ENCODE peak calls at places on chromosome 10, in seven cellular contexts. One of them, this sample, is unnamed.

GRCh38 chr10:17616403-17617030 is 657 bp downstream of the HACD1 start:
- DNase-seq in NCI-H2081: peak
- DNase-seq in body of pancreas: peak
- DNase-seq in foreskin melanocyte: peak
- DNase-seq in activated CD4-positive, alpha-beta T cell treated with anti-CD3 and anti-CD28 coated beads, Interleukin-2, amount 10 ng/mL, durations not matched to agents 24 days and 14 days: peak
- DNase-seq in NCI-H345: no peak
- DNase-seq in activated naive CD4-positive, alpha-beta T cell treated with Interleukin-2 at 50 U/mL for 16 hours: peak
- DNase-seq in this sample: peak

GRCh38 chr10:12503311-12503710 is 154.0 kb downstream of the CAMK1D start:
- DNase-seq in NCI-H2081: no peak
- DNase-seq in body of pancreas: no peak
- DNase-seq in foreskin melanocyte: no peak
- DNase-seq in activated CD4-positive, alpha-beta T cell treated with anti-CD3 and anti-CD28 coated beads, Interleukin-2, amount 10 ng/mL, durations not matched to agents 24 days and 14 days: no peak
- DNase-seq in NCI-H345: peak
- DNase-seq in activated naive CD4-positive, alpha-beta T cell treated with Interleukin-2 at 50 U/mL for 16 hours: no peak
- DNase-seq in this sample: no peak

GRCh38 chr10:60382946-60383681 is 6.6 kb downstream of the ANK3 start:
- DNase-seq in NCI-H2081: no peak
- DNase-seq in body of pancreas: no peak
- DNase-seq in foreskin melanocyte: no peak
- DNase-seq in activated CD4-positive, alpha-beta T cell treated with anti-CD3 and anti-CD28 coated beads, Interleukin-2, amount 10 ng/mL, durations not matched to agents 24 days and 14 days: no peak
- DNase-seq in NCI-H345: no peak
- DNase-seq in activated naive CD4-positive, alpha-beta T cell treated with Interleukin-2 at 50 U/mL for 16 hours: no peak
- DNase-seq in this sample: peak

GRCh38 chr10:125003146-125003900 is 61.4 kb downstream of the ZRANB1 start:
- DNase-seq in NCI-H2081: no peak
- DNase-seq in body of pancreas: peak
- DNase-seq in foreskin melanocyte: no peak
- DNase-seq in activated CD4-positive, alpha-beta T cell treated with anti-CD3 and anti-CD28 coated beads, Interleukin-2, amount 10 ng/mL, durations not matched to agents 24 days and 14 days: no peak
- DNase-seq in NCI-H345: no peak
- DNase-seq in activated naive CD4-positive, alpha-beta T cell treated with Interleukin-2 at 50 U/mL for 16 hours: no peak
- DNase-seq in this sample: no peak

GRCh38 chr10:107232013-107232412 is 67.5 kb upstream of the SORCS1 start:
- DNase-seq in NCI-H2081: no peak
- DNase-seq in body of pancreas: no peak
- DNase-seq in foreskin melanocyte: peak
- DNase-seq in activated CD4-positive, alpha-beta T cell treated with anti-CD3 and anti-CD28 coated beads, Interleukin-2, amount 10 ng/mL, durations not matched to agents 24 days and 14 days: no peak
- DNase-seq in NCI-H345: no peak
- DNase-seq in activated naive CD4-positive, alpha-beta T cell treated with Interleukin-2 at 50 U/mL for 16 hours: no peak
- DNase-seq in this sample: peak

GRCh38 chr10:1119027-1119426 is 62.8 kb downstream of the WDR37 start:
- DNase-seq in NCI-H2081: no peak
- DNase-seq in body of pancreas: no peak
- DNase-seq in foreskin melanocyte: no peak
- DNase-seq in activated CD4-positive, alpha-beta T cell treated with anti-CD3 and anti-CD28 coated beads, Interleukin-2, amount 10 ng/mL, durations not matched to agents 24 days and 14 days: no peak
- DNase-seq in NCI-H345: no peak
- DNase-seq in activated naive CD4-positive, alpha-beta T cell treated with Interleukin-2 at 50 U/mL for 16 hours: no peak
- DNase-seq in this sample: no peak

GRCh38 chr10:60594476-60595051 is 183.7 kb upstream of the CDK1 start:
- DNase-seq in NCI-H2081: no peak
- DNase-seq in body of pancreas: no peak
- DNase-seq in foreskin melanocyte: no peak
- DNase-seq in activated CD4-positive, alpha-beta T cell treated with anti-CD3 and anti-CD28 coated beads, Interleukin-2, amount 10 ng/mL, durations not matched to agents 24 days and 14 days: no peak
- DNase-seq in NCI-H345: no peak
- DNase-seq in activated naive CD4-positive, alpha-beta T cell treated with Interleukin-2 at 50 U/mL for 16 hours: no peak
- DNase-seq in this sample: no peak

GRCh38 chr10:80662429-80663211 is 124.9 kb downstream of the SH2D4B start:
- DNase-seq in NCI-H2081: peak
- DNase-seq in body of pancreas: peak
- DNase-seq in foreskin melanocyte: peak
- DNase-seq in activated CD4-positive, alpha-beta T cell treated with anti-CD3 and anti-CD28 coated beads, Interleukin-2, amount 10 ng/mL, durations not matched to agents 24 days and 14 days: peak
- DNase-seq in NCI-H345: peak
- DNase-seq in activated naive CD4-positive, alpha-beta T cell treated with Interleukin-2 at 50 U/mL for 16 hours: peak
- DNase-seq in this sample: peak

GRCh38 chr10:50244201-50244600 is 7.1 kb downstream of the ASAH2 start:
- DNase-seq in NCI-H2081: no peak
- DNase-seq in body of pancreas: no peak
- DNase-seq in foreskin melanocyte: no peak
- DNase-seq in activated CD4-positive, alpha-beta T cell treated with anti-CD3 and anti-CD28 coated beads, Interleukin-2, amount 10 ng/mL, durations not matched to agents 24 days and 14 days: no peak
- DNase-seq in NCI-H345: no peak
- DNase-seq in activated naive CD4-positive, alpha-beta T cell treated with Interleukin-2 at 50 U/mL for 16 hours: no peak
- DNase-seq in this sample: no peak

GRCh38 chr10:75399461-75400162 is 2.0 kb downstream of the ZNF503 start:
- DNase-seq in NCI-H2081: peak
- DNase-seq in body of pancreas: peak
- DNase-seq in foreskin melanocyte: peak
- DNase-seq in activated CD4-positive, alpha-beta T cell treated with anti-CD3 and anti-CD28 coated beads, Interleukin-2, amount 10 ng/mL, durations not matched to agents 24 days and 14 days: peak
- DNase-seq in NCI-H345: peak
- DNase-seq in activated naive CD4-positive, alpha-beta T cell treated with Interleukin-2 at 50 U/mL for 16 hours: peak
- DNase-seq in this sample: peak

GRCh38 chr10:49550563-49550962 is 11.6 kb upstream of the ERCC6 start:
- DNase-seq in NCI-H2081: no peak
- DNase-seq in body of pancreas: no peak
- DNase-seq in foreskin melanocyte: peak
- DNase-seq in activated CD4-positive, alpha-beta T cell treated with anti-CD3 and anti-CD28 coated beads, Interleukin-2, amount 10 ng/mL, durations not matched to agents 24 days and 14 days: no peak
- DNase-seq in NCI-H345: no peak
- DNase-seq in activated naive CD4-positive, alpha-beta T cell treated with Interleukin-2 at 50 U/mL for 16 hours: no peak
- DNase-seq in this sample: peak

GRCh38 chr10:34078017-34078416 is 737.1 kb downstream of the PARD3 start:
- DNase-seq in NCI-H2081: no peak
- DNase-seq in body of pancreas: no peak
- DNase-seq in foreskin melanocyte: no peak
- DNase-seq in activated CD4-positive, alpha-beta T cell treated with anti-CD3 and anti-CD28 coated beads, Interleukin-2, amount 10 ng/mL, durations not matched to agents 24 days and 14 days: no peak
- DNase-seq in NCI-H345: no peak
- DNase-seq in activated naive CD4-positive, alpha-beta T cell treated with Interleukin-2 at 50 U/mL for 16 hours: no peak
- DNase-seq in this sample: no peak

GRCh38 chr10:118017850-118018249 is 28.9 kb downstream of the RAB11FIP2 start:
- DNase-seq in NCI-H2081: no peak
- DNase-seq in body of pancreas: no peak
- DNase-seq in foreskin melanocyte: no peak
- DNase-seq in activated CD4-positive, alpha-beta T cell treated with anti-CD3 and anti-CD28 coated beads, Interleukin-2, amount 10 ng/mL, durations not matched to agents 24 days and 14 days: no peak
- DNase-seq in NCI-H345: no peak
- DNase-seq in activated naive CD4-positive, alpha-beta T cell treated with Interleukin-2 at 50 U/mL for 16 hours: no peak
- DNase-seq in this sample: no peak

GRCh38 chr10:18976681-18977251 is 71.8 kb upstream of the MALRD1 start:
- DNase-seq in NCI-H2081: no peak
- DNase-seq in body of pancreas: no peak
- DNase-seq in foreskin melanocyte: no peak
- DNase-seq in activated CD4-positive, alpha-beta T cell treated with anti-CD3 and anti-CD28 coated beads, Interleukin-2, amount 10 ng/mL, durations not matched to agents 24 days and 14 days: no peak
- DNase-seq in NCI-H345: no peak
- DNase-seq in activated naive CD4-positive, alpha-beta T cell treated with Interleukin-2 at 50 U/mL for 16 hours: no peak
- DNase-seq in this sample: no peak

GRCh38 chr10:93072225-93072712 is 1.4 kb upstream of the CYP26A1 start:
- DNase-seq in NCI-H2081: peak
- DNase-seq in body of pancreas: no peak
- DNase-seq in foreskin melanocyte: no peak
- DNase-seq in activated CD4-positive, alpha-beta T cell treated with anti-CD3 and anti-CD28 coated beads, Interleukin-2, amount 10 ng/mL, durations not matched to agents 24 days and 14 days: no peak
- DNase-seq in NCI-H345: peak
- DNase-seq in activated naive CD4-positive, alpha-beta T cell treated with Interleukin-2 at 50 U/mL for 16 hours: no peak
- DNase-seq in this sample: no peak

GRCh38 chr10:24912214-24912613 is 40.2 kb downstream of the PRTFDC1 start:
- DNase-seq in NCI-H2081: no peak
- DNase-seq in body of pancreas: no peak
- DNase-seq in foreskin melanocyte: no peak
- DNase-seq in activated CD4-positive, alpha-beta T cell treated with anti-CD3 and anti-CD28 coated beads, Interleukin-2, amount 10 ng/mL, durations not matched to agents 24 days and 14 days: peak
- DNase-seq in NCI-H345: no peak
- DNase-seq in activated naive CD4-positive, alpha-beta T cell treated with Interleukin-2 at 50 U/mL for 16 hours: no peak
- DNase-seq in this sample: no peak

GRCh38 chr10:53006663-53007610 is 234.4 kb upstream of the MBL2 start:
- DNase-seq in NCI-H2081: no peak
- DNase-seq in body of pancreas: no peak
- DNase-seq in foreskin melanocyte: no peak
- DNase-seq in activated CD4-positive, alpha-beta T cell treated with anti-CD3 and anti-CD28 coated beads, Interleukin-2, amount 10 ng/mL, durations not matched to agents 24 days and 14 days: no peak
- DNase-seq in NCI-H345: peak
- DNase-seq in activated naive CD4-positive, alpha-beta T cell treated with Interleukin-2 at 50 U/mL for 16 hours: no peak
- DNase-seq in this sample: no peak

GRCh38 chr10:103227416-103227815 is 18.3 kb upstream of the RPEL1 start:
- DNase-seq in NCI-H2081: no peak
- DNase-seq in body of pancreas: no peak
- DNase-seq in foreskin melanocyte: no peak
- DNase-seq in activated CD4-positive, alpha-beta T cell treated with anti-CD3 and anti-CD28 coated beads, Interleukin-2, amount 10 ng/mL, durations not matched to agents 24 days and 14 days: no peak
- DNase-seq in NCI-H345: no peak
- DNase-seq in activated naive CD4-positive, alpha-beta T cell treated with Interleukin-2 at 50 U/mL for 16 hours: no peak
- DNase-seq in this sample: peak

GRCh38 chr10:119680050-119680449 is 28.9 kb downstream of the BAG3 start:
- DNase-seq in NCI-H2081: no peak
- DNase-seq in body of pancreas: no peak
- DNase-seq in foreskin melanocyte: no peak
- DNase-seq in activated CD4-positive, alpha-beta T cell treated with anti-CD3 and anti-CD28 coated beads, Interleukin-2, amount 10 ng/mL, durations not matched to agents 24 days and 14 days: no peak
- DNase-seq in NCI-H345: no peak
- DNase-seq in activated naive CD4-positive, alpha-beta T cell treated with Interleukin-2 at 50 U/mL for 16 hours: no peak
- DNase-seq in this sample: peak

GRCh38 chr10:51926336-51926735 is 226.9 kb upstream of the CSTF2T start:
- DNase-seq in NCI-H2081: no peak
- DNase-seq in body of pancreas: no peak
- DNase-seq in foreskin melanocyte: no peak
- DNase-seq in activated CD4-positive, alpha-beta T cell treated with anti-CD3 and anti-CD28 coated beads, Interleukin-2, amount 10 ng/mL, durations not matched to agents 24 days and 14 days: no peak
- DNase-seq in NCI-H345: no peak
- DNase-seq in activated naive CD4-positive, alpha-beta T cell treated with Interleukin-2 at 50 U/mL for 16 hours: no peak
- DNase-seq in this sample: no peak

GRCh38 chr10:112872728-112873127 is 77.3 kb upstream of the TCF7L2 start:
- DNase-seq in NCI-H2081: no peak
- DNase-seq in body of pancreas: no peak
- DNase-seq in foreskin melanocyte: no peak
- DNase-seq in activated CD4-positive, alpha-beta T cell treated with anti-CD3 and anti-CD28 coated beads, Interleukin-2, amount 10 ng/mL, durations not matched to agents 24 days and 14 days: no peak
- DNase-seq in NCI-H345: no peak
- DNase-seq in activated naive CD4-positive, alpha-beta T cell treated with Interleukin-2 at 50 U/mL for 16 hours: no peak
- DNase-seq in this sample: no peak

GRCh38 chr10:43453266-43453831 is 16.4 kb downstream of the ZNF487 start:
- DNase-seq in NCI-H2081: no peak
- DNase-seq in body of pancreas: no peak
- DNase-seq in foreskin melanocyte: no peak
- DNase-seq in activated CD4-positive, alpha-beta T cell treated with anti-CD3 and anti-CD28 coated beads, Interleukin-2, amount 10 ng/mL, durations not matched to agents 24 days and 14 days: no peak
- DNase-seq in NCI-H345: no peak
- DNase-seq in activated naive CD4-positive, alpha-beta T cell treated with Interleukin-2 at 50 U/mL for 16 hours: no peak
- DNase-seq in this sample: no peak

GRCh38 chr10:99872367-99873162 is 90.1 kb downstream of the ABCC2 start:
- DNase-seq in NCI-H2081: no peak
- DNase-seq in body of pancreas: no peak
- DNase-seq in foreskin melanocyte: no peak
- DNase-seq in activated CD4-positive, alpha-beta T cell treated with anti-CD3 and anti-CD28 coated beads, Interleukin-2, amount 10 ng/mL, durations not matched to agents 24 days and 14 days: no peak
- DNase-seq in NCI-H345: no peak
- DNase-seq in activated naive CD4-positive, alpha-beta T cell treated with Interleukin-2 at 50 U/mL for 16 hours: no peak
- DNase-seq in this sample: peak

GRCh38 chr10:22103701-22104100 is 100.2 kb upstream of the DNAJC1 start:
- DNase-seq in NCI-H2081: no peak
- DNase-seq in body of pancreas: no peak
- DNase-seq in foreskin melanocyte: no peak
- DNase-seq in activated CD4-positive, alpha-beta T cell treated with anti-CD3 and anti-CD28 coated beads, Interleukin-2, amount 10 ng/mL, durations not matched to agents 24 days and 14 days: no peak
- DNase-seq in NCI-H345: no peak
- DNase-seq in activated naive CD4-positive, alpha-beta T cell treated with Interleukin-2 at 50 U/mL for 16 hours: no peak
- DNase-seq in this sample: peak

GRCh38 chr10:117005454-117006055 is 568 bp upstream of the SHTN1 start:
- DNase-seq in NCI-H2081: peak
- DNase-seq in body of pancreas: no peak
- DNase-seq in foreskin melanocyte: no peak
- DNase-seq in activated CD4-positive, alpha-beta T cell treated with anti-CD3 and anti-CD28 coated beads, Interleukin-2, amount 10 ng/mL, durations not matched to agents 24 days and 14 days: no peak
- DNase-seq in NCI-H345: peak
- DNase-seq in activated naive CD4-positive, alpha-beta T cell treated with Interleukin-2 at 50 U/mL for 16 hours: no peak
- DNase-seq in this sample: no peak